ENCODE peak calls at places on chromosomes 7 and 10, in eight cellular contexts. E is Calu3; Y is transverse colon; T is K562; Q is GM20000; V is CD8-positive, alpha-beta T cell; R is PC-3; U is coronary artery. G is an unnamed sample.

GRCh38 chr10:102322914-102323313 is 72.6 kb upstream of the NFKB2 start:
- DNase-seq in E (no peak), Y (peak), T (no peak), Q (no peak), V (peak), R (no peak), U (no peak), G (no peak)

GRCh38 chr10:4371691-4372295 is 454.2 kb upstream of the AKR1E2 start:
- DNase-seq in E (no peak), Y (no peak), T (no peak), Q (no peak), V (no peak), R (no peak), U (no peak), G (no peak)

GRCh38 chr10:124992462-124993344 is 50.8 kb downstream of the ZRANB1 start:
- DNase-seq in E (peak), Y (peak), T (no peak), Q (peak), V (no peak), R (peak), U (no peak), G (peak)

GRCh38 chr10:123996302-123996701 is 97.1 kb downstream of the CHST15 start:
- DNase-seq in E (no peak), Y (no peak), T (no peak), Q (no peak), V (no peak), R (peak), U (peak), G (no peak)

GRCh38 chr7:112481833-112482669 is 1.3 kb downstream of the LSMEM1 start:
- DNase-seq in E (peak), Y (peak), T (peak), Q (no peak), V (no peak), R (peak), U (peak), G (no peak)

GRCh38 chr7:31373337-31374289 is 33.1 kb upstream of the NEUROD6 start:
- DNase-seq in E (peak), Y (peak), T (peak), Q (peak), V (no peak), R (peak), U (no peak), G (no peak)

GRCh38 chr7:152341039-152341913 is 94.5 kb downstream of the KMT2C start:
- DNase-seq in E (peak), Y (no peak), T (peak), Q (no peak), V (no peak), R (peak), U (no peak), G (no peak)

GRCh38 chr7:71753959-71754652 is 622.2 kb downstream of the GALNT17 start:
- DNase-seq in E (no peak), Y (no peak), T (no peak), Q (no peak), V (no peak), R (no peak), U (no peak), G (no peak)

GRCh38 chr10:12847361-12847975 is 154.0 kb downstream of the CCDC3 start:
- DNase-seq in E (peak), Y (no peak), T (peak), Q (no peak), V (no peak), R (no peak), U (no peak), G (no peak)

GRCh38 chr10:116268976-116269375 is 4.0 kb downstream of the GFRA1 start:
- DNase-seq in E (no peak), Y (no peak), T (no peak), Q (no peak), V (no peak), R (no peak), U (no peak), G (no peak)
- TF ChIP-seq CTCF in E (no peak), Y (no peak), T (no peak), Q (no peak), V (no peak), R (no peak), U (no peak), G (no peak)

GRCh38 chr7:130560972-130561371 is 69.1 kb downstream of the MEST start:
- DNase-seq in E (peak), Y (no peak), T (peak), Q (peak), V (no peak), R (peak), U (no peak), G (no peak)
- TF ChIP-seq CTCF in E (no peak), Y (peak), T (peak), Q (no peak), V (no peak), R (peak), U (no peak), G (peak)

DNA sequence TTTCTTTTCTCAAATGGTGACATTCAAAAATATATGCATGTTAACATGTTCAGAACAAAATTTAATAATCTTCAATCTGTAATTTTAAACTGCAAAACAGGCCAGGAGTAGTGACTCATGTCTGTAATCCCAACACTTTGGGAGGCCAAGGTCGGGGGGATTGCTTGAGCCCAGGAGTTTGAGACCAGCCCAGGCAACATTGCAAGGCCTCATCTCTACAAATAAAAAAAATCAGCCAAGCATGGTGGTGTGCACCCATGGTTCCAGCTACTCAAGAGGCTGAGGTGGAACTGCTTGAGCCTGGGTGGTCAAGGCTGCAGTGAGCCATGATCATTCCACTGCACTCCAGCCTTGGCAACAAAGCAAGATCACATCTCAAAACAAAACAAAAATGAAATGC is 394.3 kb downstream of the PARD3 start:
- DNase-seq in E (no peak), Y (no peak), T (no peak), Q (no peak), V (no peak), R (no peak), U (no peak), G (no peak)
- TF ChIP-seq CTCF in E (no peak), Y (no peak), T (no peak), Q (no peak), V (no peak), R (no peak), U (no peak), G (no peak)

GRCh38 chr7:133850497-133851070 is 276.6 kb upstream of the LRGUK start:
- DNase-seq in E (no peak), Y (no peak), T (no peak), Q (no peak), V (no peak), R (no peak), U (no peak), G (no peak)

GRCh38 chr7:133857376-133858119 is 269.6 kb upstream of the LRGUK start:
- DNase-seq in E (no peak), Y (no peak), T (no peak), Q (no peak), V (no peak), R (no peak), U (no peak), G (no peak)

GRCh38 chr7:133851416-133851815 is 275.7 kb upstream of the LRGUK start:
- DNase-seq in E (no peak), Y (no peak), T (no peak), Q (no peak), V (no peak), R (peak), U (no peak), G (no peak)

GRCh38 chr7:133854739-133855138 is 272.4 kb upstream of the LRGUK start:
- DNase-seq in E (peak), Y (no peak), T (peak), Q (peak), V (no peak), R (peak), U (no peak), G (no peak)

GRCh38 chr7:133853706-133854276 is 273.3 kb upstream of the LRGUK start:
- DNase-seq in E (peak), Y (peak), T (peak), Q (peak), V (no peak), R (peak), U (no peak), G (peak)
- TF ChIP-seq CTCF in E (peak), Y (peak), T (peak), Q (peak), V (no peak), R (peak), U (no peak), G (peak)

G was measured in osteocyte.